ENCODE peak calls at places on chromosomes 16 and 17, in seven cellular contexts. Q is T-cell; X is activated CD8-positive, alpha-beta T cell treated with anti-CD3 and anti-CD28 coated beads, Interleukin-2, amount 10 ng/mL, durations not matched to agents 7 days and 5 days; H is AML-193; C is activated naive CD8-positive, alpha-beta T cell treated with anti-CD3 and anti-CD28 coated beads, Interleukin-2, amount 50 U/mL, for 24 hours; R is H9; G is A673. N is an unnamed sample.

GRCh38 chr16:23594186-23594585 is 1.9 kb downstream of the NDUFAB1 start:
- DNase-seq in Q (no peak), X (no peak), H (no peak), C (no peak), R (no peak), G (no peak), N (no peak)

GRCh38 chr17:73706858-73707257 is 62.6 kb upstream of the SDK2 start:
- DNase-seq in Q (no peak), X (no peak), H (no peak), C (no peak), R (no peak), G (peak), N (no peak)

GRCh38 chr16:84021488-84021887 is 21.1 kb downstream of the SLC38A8 start:
- DNase-seq in Q (no peak), X (no peak), H (no peak), C (no peak), R (no peak), G (no peak), N (no peak)

GRCh38 chr17:3535253-3535995 is 22.2 kb downstream of the TRPV3 start:
- DNase-seq in Q (peak), X (peak), H (no peak), C (peak), R (peak), G (peak), N (peak)

GRCh38 chr16:71883193-71883848 is 661 bp downstream of the ZNF821 start:
- DNase-seq in Q (peak), X (peak), H (no peak), C (peak), R (peak), G (peak), N (no peak)

GRCh38 chr16:9151597-9151996 is 60.2 kb downstream of the HAPSTR1 start:
- DNase-seq in Q (no peak), X (no peak), H (no peak), C (no peak), R (no peak), G (no peak), N (peak)

GRCh38 chr17:48624544-48625501 is 1.3 kb downstream of the HOXB9 start:
- DNase-seq in Q (no peak), X (no peak), H (no peak), C (no peak), R (peak), G (peak), N (no peak)

GRCh38 chr16:84729716-84730320 is 30.0 kb downstream of the USP10 start:
- DNase-seq in Q (no peak), X (no peak), H (no peak), C (no peak), R (no peak), G (no peak), N (no peak)

GRCh38 chr17:61689610-61690180 is 98.7 kb upstream of the NACA2 start:
- DNase-seq in Q (no peak), X (no peak), H (no peak), C (no peak), R (no peak), G (no peak), N (peak)

GRCh38 chr17:7801582-7801981 is 32.4 kb upstream of the KDM6B start:
- DNase-seq in Q (no peak), X (no peak), H (no peak), C (no peak), R (no peak), G (no peak), N (no peak)

GRCh38 chr17:64494121-64494520 is 2.7 kb downstream of the POLG2 start:
- DNase-seq in Q (no peak), X (no peak), H (no peak), C (no peak), R (no peak), G (no peak), N (no peak)

GRCh38 chr16:87198328-87198731 is 118.9 kb downstream of the C16orf95 start:
- DNase-seq in Q (no peak), X (no peak), H (no peak), C (no peak), R (peak), G (no peak), N (peak)

GRCh38 chr17:35082073-35082657 is 18.7 kb upstream of the RFFL start:
- DNase-seq in Q (no peak), X (no peak), H (no peak), C (no peak), R (no peak), G (peak), N (peak)

GRCh38 chr16:49773534-49774486 is 82.1 kb downstream of the ZNF423 start:
- DNase-seq in Q (no peak), X (no peak), H (no peak), C (no peak), R (no peak), G (no peak), N (no peak)

N was measured in fibroblast of lung.